ENCODE peak calls at places on chromosomes 5 and 9, in five cellular contexts. H is testis, S is heart left ventricle, U is body of pancreas, N is A549. I is an unnamed sample.

GRCh38 chr9:35811364-35812024 is 568 bp downstream of the SPAG8 start:
- DNase-seq in N (no peak), U (peak; percentile 78), H (no peak), S (peak; percentile 64), I (no peak)

GRCh38 chr5:65708140-65708539 is 13.8 kb downstream of the SGTB start:
- DNase-seq in U (no peak), H (no peak), N (no peak), S (no peak), I (no peak)

GRCh38 chr9:89661956-89662717 is 57.3 kb downstream of the GADD45G start:
- DNase-seq in N (peak; percentile 87), H (peak; percentile 99), U (peak; percentile 100), S (peak; percentile 98), I (peak; percentile 98)

GRCh38 chr9:137294091-137294683 is 7.9 kb downstream of the NRARP start:
- DNase-seq in S (no peak), U (peak; percentile 91), H (peak; percentile 64), N (peak; percentile 83), I (no peak)

GRCh38 chr9:93898026-93898425 is 57.1 kb downstream of the BARX1 start:
- DNase-seq in S (no peak), H (no peak), N (no peak), U (no peak), I (no peak)

GRCh38 chr5:126516133-126516532 is 78.9 kb downstream of the ALDH7A1 start:
- DNase-seq in S (no peak), N (no peak), H (no peak), U (no peak), I (no peak)

GRCh38 chr9:130780865-130781504 is 54.1 kb upstream of the ABL1 start:
- DNase-seq in U (peak; percentile 37), H (peak; percentile 75), N (peak; percentile 88), S (no peak), I (peak; percentile 92)

GRCh38 chr9:137310190-137311052 is 8.3 kb upstream of the NRARP start:
- DNase-seq in S (peak; percentile 58), U (peak; percentile 86), H (no peak), N (peak; percentile 58), I (no peak)

GRCh38 chr5:45038366-45038987 is 229.7 kb downstream of the MRPS30 start:
- DNase-seq in N (peak; percentile 31), H (no peak), S (no peak), U (no peak), I (no peak)

GRCh38 chr9:103997861-103998370 is 96.2 kb upstream of the SMC2 start:
- DNase-seq in N (no peak), S (no peak), H (no peak), U (no peak), I (no peak)

GRCh38 chr5:14534773-14535172 is 46.8 kb upstream of the OTULINL start:
- DNase-seq in U (no peak), N (no peak), S (no peak), H (no peak), I (no peak)

GRCh38 chr5:178078197-178078995 is 34.9 kb upstream of the N4BP3 start:
- DNase-seq in N (no peak), S (no peak), U (no peak), H (no peak), I (no peak)

GRCh38 chr5:67115238-67115637 is 81.4 kb downstream of the CD180 start:
- DNase-seq in H (no peak), S (no peak), U (no peak), N (no peak), I (no peak)

GRCh38 chr5:42217791-42218190 is 205.4 kb upstream of the GHR start:
- DNase-seq in U (no peak), H (no peak), S (no peak), N (no peak), I (no peak)

GRCh38 chr9:86821011-86821845 is 126.1 kb downstream of the GAS1 start:
- DNase-seq in H (no peak), U (no peak), S (no peak), N (no peak), I (no peak)

GRCh38 chr5:53962306-53962705 is 348.1 kb downstream of the ARL15 start:
- DNase-seq in N (no peak), U (no peak), S (no peak), H (no peak), I (no peak)

GRCh38 chr5:140322751-140323731 is 20.1 kb upstream of the PFDN1 start:
- DNase-seq in H (peak; percentile 81), N (peak; percentile 47), S (no peak), U (peak; percentile 82), I (peak; percentile 63)

GRCh38 chr5:159814810-159815585 is 101.3 kb upstream of the ADRA1B start:
- DNase-seq in U (no peak), N (peak; percentile 57), S (no peak), H (no peak), I (no peak)

GRCh38 chr9:14935917-14936316 is 25.7 kb upstream of the FREM1 start:
- DNase-seq in H (no peak), S (no peak), U (no peak), N (no peak), I (no peak)

GRCh38 chr5:139565411-139566305 is 4.5 kb downstream of the UBE2D2 start:
- DNase-seq in S (no peak), N (no peak), H (no peak), U (no peak), I (no peak)

GRCh38 chr9:119004618-119004990 is 364.6 kb downstream of the BRINP1 start:
- DNase-seq in U (peak; percentile 63), N (peak; percentile 5), S (peak; percentile 53), H (peak; percentile 70), I (peak; percentile 38)

GRCh38 chr5:93359296-93359957 is 221.6 kb downstream of the NR2F1-AS1 start:
- DNase-seq in H (no peak), U (peak; percentile 45), N (peak; percentile 16), S (no peak), I (no peak)

GRCh38 chr5:159262472-159262858 is 625 bp upstream of the UBLCP1 start:
- DNase-seq in S (no peak), N (peak; percentile 61), H (no peak), U (no peak), I (no peak)

GRCh38 chr5:96256795-96257470 is 176.1 kb downstream of the PCSK1 start:
- DNase-seq in H (no peak), U (peak; percentile 19), S (no peak), N (peak; percentile 86), I (peak; percentile 18)

GRCh38 chr9:127738666-127739065 is 3.6 kb upstream of the TOR2A start:
- DNase-seq in S (no peak), H (no peak), U (no peak), N (no peak), I (no peak)

GRCh38 chr5:150409638-150410523 is 2.8 kb downstream of the CD74 start:
- DNase-seq in H (peak; percentile 91), S (peak; percentile 75), U (peak; percentile 78), N (peak; percentile 86), I (peak; percentile 74)
- TF ChIP-seq POLR2A in H (no peak), S (peak; percentile 24), U (no peak), N (no peak), I (peak; percentile 29)

GRCh38 chr9:99822596-99823391 is 1.1 kb downstream of the NR4A3 start:
- DNase-seq in U (peak; percentile 23), H (peak; percentile 50), N (peak; percentile 62), S (peak; percentile 64), I (peak; percentile 38)
- H3K27ac ChIP-seq in U (no peak overlapping the region), H (peak overlapping the region; percentile 92), N (peak overlapping the region; percentile 97), S (peak overlapping the region; percentile 98), I (peak overlapping the region; percentile 99)

GRCh38 chr9:120715331-120715924 is 1.2 kb upstream of the MEGF9 start:
- DNase-seq in N (peak; percentile 56), U (no peak), S (no peak), H (peak; percentile 51), I (peak; percentile 58)

GRCh38 chr9:120714846-120715231 is 569 bp upstream of the MEGF9 start:
- DNase-seq in N (no peak), U (no peak), S (no peak), H (peak; percentile 25), I (no peak)

GRCh38 chr9:120713257-120714087 is 798 bp downstream of the MEGF9 start:
- DNase-seq in N (no peak), S (peak; percentile 65), U (peak; percentile 40), H (no peak), I (peak; percentile 25)

GRCh38 chr9:120712539-120713031 is 1.7 kb downstream of the MEGF9 start:
- DNase-seq in S (no peak), H (no peak), N (peak; percentile 41), U (no peak), I (no peak)

DNA sequence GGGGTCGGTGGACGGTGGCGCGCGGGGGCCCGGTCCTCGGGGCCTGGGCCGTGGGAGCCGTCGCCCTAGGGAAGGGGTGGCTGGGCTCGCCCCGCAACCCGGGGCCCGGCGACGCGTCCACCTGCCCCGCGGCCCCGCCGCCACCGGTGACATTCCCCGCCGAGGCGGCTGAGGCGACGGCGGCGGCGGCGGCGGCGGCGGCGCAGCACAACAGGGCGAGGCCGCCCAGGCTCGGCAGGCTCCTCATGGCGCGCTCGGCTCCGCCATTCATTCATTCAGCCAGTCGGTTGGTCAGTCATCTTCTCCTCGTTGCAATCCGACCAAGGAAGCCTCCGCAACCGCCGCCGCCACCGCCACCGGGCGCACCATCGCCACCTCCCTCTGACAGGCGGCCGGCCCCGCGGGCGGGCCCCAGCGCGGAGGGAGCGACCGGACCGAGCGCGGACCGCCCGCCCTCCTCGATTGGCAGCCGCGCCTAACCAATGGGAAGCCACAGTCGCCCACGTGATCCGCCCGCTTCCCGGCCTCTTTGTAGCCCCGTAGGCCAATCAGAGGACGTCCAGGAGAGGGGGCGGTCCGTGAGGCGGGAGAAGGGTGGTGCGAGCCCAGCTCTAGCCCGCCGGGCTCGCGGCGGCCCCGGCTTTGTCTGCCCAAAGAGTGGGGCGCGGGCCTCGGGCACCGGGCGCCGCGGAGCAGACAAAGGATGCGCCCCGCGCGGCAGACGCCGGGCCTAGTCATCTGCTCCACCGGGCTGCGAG is at the start of gene MEGF9:
- DNase-seq in U (peak; percentile 98), N (peak; percentile 97), S (peak; percentile 99), H (peak; percentile 99), I (peak; percentile 98)
- TF ChIP-seq POLR2A in U (peak; percentile 77), N (peak; percentile 59), S (peak; percentile 88), H (peak; percentile 70), I (peak; percentile 93)

DNA sequence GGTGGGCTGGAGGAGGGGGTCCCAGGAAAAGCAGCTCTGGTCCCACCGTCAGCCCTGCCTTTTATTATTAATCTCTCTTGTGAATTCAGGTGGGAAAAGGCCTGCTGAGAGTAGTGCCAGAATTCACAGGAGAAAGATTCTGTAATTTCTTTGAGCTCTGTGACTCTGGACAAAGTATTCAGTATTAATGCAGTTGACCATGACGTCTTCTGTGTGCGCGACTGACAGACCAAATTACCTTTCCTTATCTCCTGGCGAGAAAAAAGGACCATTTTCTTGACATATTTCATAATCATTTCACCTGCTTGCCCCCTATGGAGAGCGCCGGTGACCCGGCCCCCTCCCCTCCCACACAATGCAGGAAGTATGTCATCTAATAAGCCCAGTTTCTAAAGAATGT is 26.8 kb upstream of the GRHPR start:
- DNase-seq in H (no peak), U (no peak), N (no peak), S (no peak), I (no peak)
- H3K27ac ChIP-seq in H (no peak overlapping the region), U (no peak overlapping the region), N (no peak overlapping the region), S (no peak overlapping the region), I (no peak overlapping the region)

GRCh38 chr5:177022386-177023246 is at the start of gene ZNF346:
- DNase-seq in N (peak; percentile 92), H (peak; percentile 96), S (peak; percentile 94), U (peak; percentile 96), I (peak; percentile 94)
- TF ChIP-seq POLR2A in N (peak; percentile 79), H (no peak), S (peak; percentile 62), U (peak; percentile 47), I (peak; percentile 65)